ENCODE peak calls at places on chromosomes 12 and 14, in seven cellular contexts. One of them, this sample, is unnamed.

GRCh38 chr12:99619389-99620158 is 28.0 kb upstream of the GARIN6 start:
- DNase-seq in HepG2: peak; percentile 14
- DNase-seq in K562: peak; percentile 12
- DNase-seq in HCT116: peak; percentile 23
- DNase-seq in H1: peak; percentile 56
- DNase-seq in SK-N-SH: peak; percentile 22
- DNase-seq in GM12878: no peak
- DNase-seq in this sample: peak; percentile 10

GRCh38 chr12:71449373-71450070 is 9.9 kb downstream of the LGR5 start:
- DNase-seq in HepG2: no peak
- DNase-seq in K562: no peak
- DNase-seq in HCT116: no peak
- DNase-seq in H1: no peak
- DNase-seq in SK-N-SH: no peak
- DNase-seq in GM12878: no peak
- DNase-seq in this sample: no peak

GRCh38 chr14:56817396-56817921 is 7.2 kb upstream of the OTX2 start:
- DNase-seq in HepG2: no peak
- DNase-seq in K562: no peak
- DNase-seq in HCT116: no peak
- DNase-seq in H1: peak; percentile 71
- DNase-seq in SK-N-SH: no peak
- DNase-seq in GM12878: no peak
- DNase-seq in this sample: no peak

GRCh38 chr12:130014485-130014807 is 110.6 kb upstream of the TMEM132D start:
- DNase-seq in HepG2: no peak
- DNase-seq in K562: no peak
- DNase-seq in HCT116: no peak
- DNase-seq in H1: peak; percentile 68
- DNase-seq in SK-N-SH: peak; percentile 51
- DNase-seq in GM12878: no peak
- DNase-seq in this sample: no peak

GRCh38 chr14:104752338-104752734 is 611 bp upstream of the SIVA1 start:
- DNase-seq in HepG2: no peak
- DNase-seq in K562: no peak
- DNase-seq in HCT116: no peak
- DNase-seq in H1: no peak
- DNase-seq in SK-N-SH: no peak
- DNase-seq in GM12878: no peak
- DNase-seq in this sample: no peak

GRCh38 chr12:132074216-132074615 is 69.9 kb downstream of the DDX51 start:
- DNase-seq in HepG2: no peak
- DNase-seq in K562: no peak
- DNase-seq in HCT116: no peak
- DNase-seq in H1: no peak
- DNase-seq in SK-N-SH: no peak
- DNase-seq in GM12878: no peak
- DNase-seq in this sample: no peak

GRCh38 chr12:13668880-13669279 is 312.5 kb downstream of the GRIN2B start:
- DNase-seq in HepG2: no peak
- DNase-seq in K562: no peak
- DNase-seq in HCT116: no peak
- DNase-seq in H1: no peak
- DNase-seq in SK-N-SH: no peak
- DNase-seq in GM12878: no peak
- DNase-seq in this sample: no peak

GRCh38 chr14:90450151-90450550 is 53.3 kb downstream of the CALM1 start:
- DNase-seq in HepG2: no peak
- DNase-seq in K562: no peak
- DNase-seq in HCT116: no peak
- DNase-seq in H1: no peak
- DNase-seq in SK-N-SH: no peak
- DNase-seq in GM12878: no peak
- DNase-seq in this sample: no peak

GRCh38 chr12:13154027-13154538 is 42.4 kb upstream of the EMP1 start:
- DNase-seq in HepG2: no peak
- DNase-seq in K562: no peak
- DNase-seq in HCT116: no peak
- DNase-seq in H1: no peak
- DNase-seq in SK-N-SH: no peak
- DNase-seq in GM12878: no peak
- DNase-seq in this sample: no peak

GRCh38 chr12:102444707-102445106 is 35.7 kb downstream of the IGF1 start:
- DNase-seq in HepG2: no peak
- DNase-seq in K562: no peak
- DNase-seq in HCT116: no peak
- DNase-seq in H1: no peak
- DNase-seq in SK-N-SH: no peak
- DNase-seq in GM12878: no peak
- DNase-seq in this sample: no peak

GRCh38 chr14:85508863-85509262 is 21.1 kb upstream of the FLRT2 start:
- DNase-seq in HepG2: no peak
- DNase-seq in K562: no peak
- DNase-seq in HCT116: no peak
- DNase-seq in H1: no peak
- DNase-seq in SK-N-SH: no peak
- DNase-seq in GM12878: no peak
- DNase-seq in this sample: no peak

GRCh38 chr14:56125772-56126411 is 7.7 kb downstream of the PELI2 start:
- DNase-seq in HepG2: no peak
- DNase-seq in K562: no peak
- DNase-seq in HCT116: no peak
- DNase-seq in H1: no peak
- DNase-seq in SK-N-SH: no peak
- DNase-seq in GM12878: no peak
- DNase-seq in this sample: no peak

GRCh38 chr12:27456618-27457017 is 10.1 kb downstream of the SMCO2 start:
- DNase-seq in HepG2: peak; percentile 8
- DNase-seq in K562: no peak
- DNase-seq in HCT116: no peak
- DNase-seq in H1: no peak
- DNase-seq in SK-N-SH: no peak
- DNase-seq in GM12878: no peak
- DNase-seq in this sample: no peak

GRCh38 chr14:76919811-76920571 is 93.8 kb downstream of the LRRC74A start:
- DNase-seq in HepG2: peak; percentile 20
- DNase-seq in K562: no peak
- DNase-seq in HCT116: no peak
- DNase-seq in H1: no peak
- DNase-seq in SK-N-SH: peak; percentile 86
- DNase-seq in GM12878: no peak
- DNase-seq in this sample: no peak

GRCh38 chr12:41907550-41907949 is 237.1 kb downstream of the GXYLT1 start:
- DNase-seq in HepG2: no peak
- DNase-seq in K562: no peak
- DNase-seq in HCT116: no peak
- DNase-seq in H1: no peak
- DNase-seq in SK-N-SH: no peak
- DNase-seq in GM12878: no peak
- DNase-seq in this sample: no peak

GRCh38 chr12:28610401-28611114 is 420.3 kb downstream of the CCDC91 start:
- DNase-seq in HepG2: no peak
- DNase-seq in K562: no peak
- DNase-seq in HCT116: no peak
- DNase-seq in H1: no peak
- DNase-seq in SK-N-SH: no peak
- DNase-seq in GM12878: no peak
- DNase-seq in this sample: no peak

GRCh38 chr14:65627315-65627714 is 214.8 kb downstream of the FUT8 start:
- DNase-seq in HepG2: no peak
- DNase-seq in K562: no peak
- DNase-seq in HCT116: no peak
- DNase-seq in H1: no peak
- DNase-seq in SK-N-SH: no peak
- DNase-seq in GM12878: no peak
- DNase-seq in this sample: no peak

GRCh38 chr14:73771848-73772705 is 57.9 kb upstream of the PNMA1 start:
- DNase-seq in HepG2: peak; percentile 94
- DNase-seq in K562: peak; percentile 94
- DNase-seq in HCT116: no peak
- DNase-seq in H1: peak; percentile 71
- DNase-seq in SK-N-SH: peak; percentile 79
- DNase-seq in GM12878: peak; percentile 85
- DNase-seq in this sample: no peak

DNA sequence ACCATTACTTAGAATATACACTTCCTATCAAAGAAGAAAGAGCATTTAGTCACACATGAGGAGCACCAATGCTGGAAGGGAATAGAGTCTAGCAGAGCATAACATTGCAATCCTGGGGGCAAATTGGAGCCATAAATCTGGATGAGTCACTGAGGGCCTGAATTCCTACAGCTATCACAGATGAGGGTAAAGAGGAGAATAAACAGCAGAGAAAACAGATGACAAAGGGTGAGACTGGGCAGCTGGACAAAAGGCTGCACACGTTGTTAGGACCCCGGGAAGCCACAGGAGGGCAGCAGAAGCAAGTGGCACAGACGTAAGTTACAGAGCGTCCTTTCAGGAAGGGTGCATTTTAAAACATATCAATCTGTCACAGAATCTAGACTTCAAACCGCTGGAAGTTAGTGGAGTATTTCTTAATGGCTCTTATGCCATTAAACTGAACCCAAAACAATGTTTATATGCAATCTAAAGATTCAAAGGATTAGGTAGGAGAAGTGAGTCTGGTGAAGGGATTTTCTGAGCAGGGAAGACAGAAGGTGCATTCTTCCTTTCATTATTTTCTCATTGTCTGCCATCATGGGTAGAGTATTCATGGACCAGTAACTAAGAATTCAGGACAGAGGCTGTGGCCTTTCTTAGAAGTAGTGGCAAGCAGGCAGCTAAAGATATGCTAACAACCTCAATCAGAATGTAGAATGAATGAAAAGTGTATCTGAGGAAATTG is 159.8 kb upstream of the DAAM1 start:
- DNase-seq in HepG2: peak; percentile 39
- DNase-seq in K562: peak; percentile 47
- DNase-seq in HCT116: peak; percentile 68
- DNase-seq in H1: peak; percentile 62
- DNase-seq in SK-N-SH: peak; percentile 69
- DNase-seq in GM12878: peak; percentile 31
- DNase-seq in this sample: peak; percentile 56
- TF ChIP-seq POLR2AphosphoS5 in HepG2: no peak
- TF ChIP-seq POLR2AphosphoS5 in K562: no peak
- TF ChIP-seq POLR2AphosphoS5 in HCT116: no peak
- TF ChIP-seq POLR2AphosphoS5 in H1: no peak
- TF ChIP-seq POLR2AphosphoS5 in SK-N-SH: peak; percentile 77
- TF ChIP-seq POLR2AphosphoS5 in GM12878: no peak
- TF ChIP-seq POLR2AphosphoS5 in this sample: no peak

GRCh38 chr12:48118491-48118890 is 673 bp upstream of the PFKM start:
- DNase-seq in HepG2: no peak
- DNase-seq in K562: peak; percentile 61
- DNase-seq in HCT116: no peak
- DNase-seq in H1: no peak
- DNase-seq in SK-N-SH: no peak
- DNase-seq in GM12878: no peak
- DNase-seq in this sample: no peak
- H3K4me3 ChIP-seq in HepG2: no peak overlapping the region
- H3K4me3 ChIP-seq in K562: peak overlapping the region; percentile 57
- H3K4me3 ChIP-seq in HCT116: peak overlapping the region; percentile 93
- H3K4me3 ChIP-seq in H1: peak overlapping the region; percentile 95
- H3K4me3 ChIP-seq in SK-N-SH: peak overlapping the region; percentile 91
- H3K4me3 ChIP-seq in GM12878: peak overlapping the region; percentile 88
- H3K4me3 ChIP-seq in this sample: peak overlapping the region; percentile 76

DNA sequence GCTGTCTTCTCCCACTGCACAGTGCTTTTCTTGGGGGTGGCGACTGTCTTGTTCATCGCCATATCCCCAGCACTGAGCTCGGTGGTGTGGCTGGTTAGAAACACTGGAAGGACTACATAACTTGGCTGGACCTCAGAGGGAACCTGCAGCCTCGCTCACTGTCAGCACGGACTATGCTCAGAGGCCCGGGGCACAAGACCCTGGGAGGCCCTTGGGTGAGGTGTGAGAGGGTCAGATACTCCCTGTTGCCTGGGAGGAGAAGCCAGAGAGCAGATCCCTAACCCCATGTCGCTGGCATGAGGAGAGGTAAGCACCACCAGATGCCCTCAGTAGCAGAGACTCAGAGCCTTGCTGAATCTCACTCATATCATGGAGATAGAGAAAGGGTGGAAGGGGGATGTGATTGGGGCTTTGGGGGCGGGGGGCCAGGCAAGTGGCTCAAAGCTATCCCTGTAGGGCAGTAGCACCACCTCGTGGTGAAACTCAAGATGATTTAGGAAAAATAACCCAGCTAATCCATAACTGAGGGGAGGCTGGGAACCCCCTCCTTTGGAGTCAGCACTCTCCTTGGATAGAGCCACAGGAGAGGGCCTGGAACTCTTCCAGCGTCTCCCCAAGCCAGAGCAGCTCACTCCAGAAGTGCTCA is 18.7 kb upstream of the HDAC7 start:
- DNase-seq in HepG2: peak; percentile 26
- DNase-seq in K562: peak; percentile 78
- DNase-seq in HCT116: peak; percentile 44
- DNase-seq in H1: no peak
- DNase-seq in SK-N-SH: peak; percentile 82
- DNase-seq in GM12878: no peak
- DNase-seq in this sample: no peak
- TF ChIP-seq SIN3A in HepG2: no peak
- TF ChIP-seq SIN3A in K562: no peak
- TF ChIP-seq SIN3A in HCT116: no peak
- TF ChIP-seq SIN3A in H1: no peak
- TF ChIP-seq SIN3A in SK-N-SH: no peak
- TF ChIP-seq SIN3A in GM12878: no peak
- TF ChIP-seq SIN3A in this sample: no peak

GRCh38 chr12:64824130-64824499 is 332 bp upstream of the TBC1D30 start:
- DNase-seq in HepG2: no peak
- DNase-seq in K562: no peak
- DNase-seq in HCT116: no peak
- DNase-seq in H1: no peak
- DNase-seq in SK-N-SH: no peak
- DNase-seq in GM12878: no peak
- DNase-seq in this sample: no peak

GRCh38 chr12:64824500-64825142 is at the start of gene TBC1D30:
- DNase-seq in HepG2: no peak
- DNase-seq in K562: no peak
- DNase-seq in HCT116: no peak
- DNase-seq in H1: peak; percentile 73
- DNase-seq in SK-N-SH: peak; percentile 80
- DNase-seq in GM12878: no peak
- DNase-seq in this sample: no peak

GRCh38 chr12:64821116-64821630 is 3.3 kb upstream of the TBC1D30 start:
- DNase-seq in HepG2: no peak
- DNase-seq in K562: no peak
- DNase-seq in HCT116: no peak
- DNase-seq in H1: no peak
- DNase-seq in SK-N-SH: no peak
- DNase-seq in GM12878: no peak
- DNase-seq in this sample: no peak

GRCh38 chr12:64819816-64820402 is 4.5 kb upstream of the TBC1D30 start:
- DNase-seq in HepG2: no peak
- DNase-seq in K562: no peak
- DNase-seq in HCT116: no peak
- DNase-seq in H1: no peak
- DNase-seq in SK-N-SH: peak; percentile 24
- DNase-seq in GM12878: no peak
- DNase-seq in this sample: no peak

DNA sequence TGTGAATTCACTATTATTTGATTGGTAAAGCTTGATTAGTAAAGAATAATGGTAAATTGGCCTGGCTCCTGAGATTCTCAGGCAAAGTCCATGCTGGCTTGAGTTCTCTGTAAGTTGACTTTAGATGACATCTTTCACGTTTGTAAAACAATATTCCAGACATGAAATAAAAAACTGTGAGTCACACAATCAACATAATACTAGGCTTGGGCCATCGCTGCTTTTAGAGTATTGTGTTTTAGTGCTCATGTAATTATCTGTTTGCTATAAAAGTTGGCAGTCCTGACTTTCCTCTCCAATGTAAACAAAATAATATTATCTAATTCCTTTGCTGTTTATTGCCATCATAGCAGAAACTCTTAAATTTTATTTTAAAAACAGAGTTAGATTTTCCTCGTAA is 3.9 kb upstream of the TBC1D30 start:
- DNase-seq in HepG2: no peak
- DNase-seq in K562: no peak
- DNase-seq in HCT116: no peak
- DNase-seq in H1: no peak
- DNase-seq in SK-N-SH: no peak
- DNase-seq in GM12878: no peak
- DNase-seq in this sample: no peak
- TF ChIP-seq POLR2AphosphoS5 in HepG2: no peak
- TF ChIP-seq POLR2AphosphoS5 in K562: no peak
- TF ChIP-seq POLR2AphosphoS5 in HCT116: no peak
- TF ChIP-seq POLR2AphosphoS5 in H1: no peak
- TF ChIP-seq POLR2AphosphoS5 in SK-N-SH: no peak
- TF ChIP-seq POLR2AphosphoS5 in GM12878: no peak
- TF ChIP-seq POLR2AphosphoS5 in this sample: no peak

This sample was measured in Panc1.